ENCODE peak calls at places on chromosomes 7 and 10, in four cellular contexts. M is neural progenitor cell, Y is NCI-H1436, Q is NCI-H2029 treated with DMSO at 0.1 percent for 48 hours. I is an unnamed sample.

GRCh38 chr10:60573342-60573741 is 183.7 kb upstream of the ANK3 start:
- DNase-seq in Q (no peak), Y (no peak), M (peak), I (no peak)

GRCh38 chr10:61793760-61794713 is 107.5 kb upstream of the ARID5B start:
- DNase-seq in Y (peak), Q (peak), M (no peak), I (no peak)

GRCh38 chr10:75165684-75166622 is 44.6 kb upstream of the VDAC2 start:
- DNase-seq in Y (no peak), Q (no peak), M (no peak), I (no peak)

GRCh38 chr10:8768854-8769253 is 714.4 kb downstream of the GATA3 start:
- DNase-seq in Q (no peak), Y (no peak), M (no peak), I (no peak)

GRCh38 chr7:92765725-92766124 is 70.6 kb downstream of the CDK6 start:
- DNase-seq in Y (no peak), Q (no peak), M (no peak), I (no peak)

GRCh38 chr10:68499544-68499943 is 27.8 kb upstream of the DNA2 start:
- DNase-seq in Q (no peak), M (no peak), Y (no peak), I (no peak)

GRCh38 chr7:44313016-44313415 is 12.4 kb downstream of the CAMK2B start:
- DNase-seq in Y (no peak), Q (no peak), M (no peak), I (no peak)

GRCh38 chr10:12704488-12704887 is 297.0 kb downstream of the CCDC3 start:
- DNase-seq in M (no peak), Q (no peak), Y (no peak), I (no peak)

GRCh38 chr7:157715071-157715937 is 378.5 kb downstream of the DNAJB6 start:
- DNase-seq in Y (no peak), M (no peak), Q (no peak), I (no peak)

GRCh38 chr7:84009051-84009450 is 185.5 kb downstream of the SEMA3A start:
- DNase-seq in Y (no peak), M (no peak), Q (no peak), I (no peak)

GRCh38 chr10:10967502-10967901 is 50.2 kb upstream of the CELF2 start:
- DNase-seq in Y (no peak), Q (no peak), M (no peak), I (no peak)

GRCh38 chr7:64463636-64464375 is 99.1 kb downstream of the ZNF680 start:
- DNase-seq in M (no peak), Y (peak), Q (peak), I (peak)

GRCh38 chr7:90625562-90625961 is 29.4 kb downstream of the CDK14 start:
- DNase-seq in Q (peak), M (peak), Y (no peak), I (peak)

GRCh38 chr7:46383605-46384004 is 462.5 kb upstream of the IGFBP3 start:
- DNase-seq in Y (no peak), Q (no peak), M (no peak), I (no peak)

GRCh38 chr10:94111367-94111766 is 117.6 kb downstream of the PLCE1 start:
- DNase-seq in Q (no peak), Y (no peak), M (no peak), I (no peak)

GRCh38 chr7:132275384-132275783 is 300.9 kb downstream of the PLXNA4 start:
- DNase-seq in Q (peak), Y (no peak), M (no peak), I (no peak)

GRCh38 chr7:139936760-139937310 is 107.8 kb downstream of the TBXAS1 start:
- DNase-seq in M (no peak), Q (no peak), Y (no peak), I (peak)

GRCh38 chr10:48552946-48553564 is 51.8 kb downstream of the ARHGAP22 start:
- DNase-seq in Q (no peak), Y (no peak), M (no peak), I (no peak)

GRCh38 chr7:73810991-73811360 is 19.8 kb upstream of the CLDN4 start:
- DNase-seq in Y (no peak), M (peak), Q (no peak), I (no peak)

GRCh38 chr7:83469076-83469475 is 179.9 kb downstream of the SEMA3E start:
- DNase-seq in Q (no peak), M (no peak), Y (no peak), I (no peak)

GRCh38 chr7:126845331-126845730 is 407.4 kb downstream of the GRM8 start:
- DNase-seq in Y (no peak), Q (no peak), M (no peak), I (no peak)

GRCh38 chr7:6106140-6106904 is 75.1 kb downstream of the ANKRD61 start:
- DNase-seq in M (peak), Y (no peak), Q (no peak), I (peak)

GRCh38 chr7:43577485-43577951 is 5.4 kb upstream of the STK17A start:
- DNase-seq in Y (peak), M (no peak), Q (no peak), I (no peak)

GRCh38 chr7:157437519-157438061 is 100.8 kb downstream of the DNAJB6 start:
- DNase-seq in Q (no peak), M (no peak), Y (no peak), I (no peak)

GRCh38 chr7:40881405-40881926 is 746.7 kb downstream of the SUGCT start:
- DNase-seq in Y (no peak), M (no peak), Q (no peak), I (no peak)

GRCh38 chr7:5429253-5429856 is 5.7 kb upstream of the TNRC18 start:
- DNase-seq in Q (no peak), M (peak), Y (no peak), I (peak)

GRCh38 chr10:110488124-110488681 is 9.5 kb upstream of the DUSP5 start:
- DNase-seq in M (no peak), Y (no peak), Q (no peak), I (no peak)

GRCh38 chr10:131249238-131249956 is 62.1 kb downstream of the TCERG1L start:
- DNase-seq in Y (no peak), M (peak), Q (no peak), I (no peak)

GRCh38 chr7:21064698-21065648 is 278.3 kb upstream of the SP8 start:
- DNase-seq in Y (no peak), Q (no peak), M (no peak), I (no peak)

GRCh38 chr10:35424680-35425285 is 88.5 kb downstream of the CCNY start:
- DNase-seq in Y (no peak), Q (no peak), M (no peak), I (peak)

GRCh38 chr10:125160856-125161569 is 650 bp upstream of the CTBP2 start:
- DNase-seq in Q (no peak), M (peak), Y (peak), I (peak)

GRCh38 chr10:98416589-98416988 is 1.6 kb upstream of the PYROXD2 start:
- DNase-seq in M (no peak), Y (no peak), Q (no peak), I (no peak)

GRCh38 chr10:33388805-33389204 is 54.3 kb upstream of the NRP1 start:
- DNase-seq in Q (no peak), Y (no peak), M (no peak), I (no peak)

GRCh38 chr10:22253578-22253882 is 35.7 kb upstream of the EBLN1 start:
- DNase-seq in Q (no peak), M (peak), Y (no peak), I (no peak)

GRCh38 chr10:117673611-117674010 is 131.1 kb downstream of the EMX2 start:
- DNase-seq in Y (no peak), Q (no peak), M (no peak), I (no peak)

GRCh38 chr10:111709630-111710029 is 473.9 kb downstream of the GPAM start:
- DNase-seq in M (no peak), Q (no peak), Y (no peak), I (no peak)

GRCh38 chr7:150756858-150757257 is 19.6 kb downstream of the GIMAP5 start:
- DNase-seq in Y (no peak), M (peak), Q (no peak), I (no peak)

I was measured in body of pancreas.